ENCODE peak calls at places on chromosomes 1 and 21, in eight cellular contexts. One of them, this sample, is unnamed.

GRCh38 chr21:38773108-38774061 is 32.3 kb upstream of the ETS2 start:
- DNase-seq in AG10803: peak
- DNase-seq in HAP-1: no peak
- DNase-seq in CD8-positive, alpha-beta T cell: no peak
- DNase-seq in GM06990: no peak
- DNase-seq in heart right ventricle: peak
- DNase-seq in breast epithelium: no peak
- DNase-seq in foreskin fibroblast: peak
- DNase-seq in this sample: no peak

GRCh38 chr1:178055779-178056471 is 38.0 kb upstream of the RASAL2 start:
- DNase-seq in AG10803: no peak
- DNase-seq in HAP-1: no peak
- DNase-seq in CD8-positive, alpha-beta T cell: no peak
- DNase-seq in GM06990: no peak
- DNase-seq in heart right ventricle: no peak
- DNase-seq in breast epithelium: no peak
- DNase-seq in foreskin fibroblast: no peak
- DNase-seq in this sample: peak

GRCh38 chr1:238681021-238681420 is 705.3 kb upstream of the CHRM3 start:
- DNase-seq in AG10803: peak
- DNase-seq in HAP-1: no peak
- DNase-seq in CD8-positive, alpha-beta T cell: no peak
- DNase-seq in GM06990: no peak
- DNase-seq in heart right ventricle: no peak
- DNase-seq in breast epithelium: no peak
- DNase-seq in foreskin fibroblast: no peak
- DNase-seq in this sample: no peak

GRCh38 chr1:60809204-60809985 is 273.0 kb upstream of the NFIA start:
- DNase-seq in AG10803: peak
- DNase-seq in HAP-1: no peak
- DNase-seq in CD8-positive, alpha-beta T cell: no peak
- DNase-seq in GM06990: no peak
- DNase-seq in heart right ventricle: no peak
- DNase-seq in breast epithelium: no peak
- DNase-seq in foreskin fibroblast: peak
- DNase-seq in this sample: no peak

GRCh38 chr21:41678944-41679343 is 87.9 kb downstream of the RIPK4 start:
- DNase-seq in AG10803: peak
- DNase-seq in HAP-1: peak
- DNase-seq in CD8-positive, alpha-beta T cell: no peak
- DNase-seq in GM06990: no peak
- DNase-seq in heart right ventricle: peak
- DNase-seq in breast epithelium: peak
- DNase-seq in foreskin fibroblast: peak
- DNase-seq in this sample: peak

GRCh38 chr1:16348414-16349182 is 3.7 kb downstream of the FBXO42 start:
- DNase-seq in AG10803: peak
- DNase-seq in HAP-1: no peak
- DNase-seq in CD8-positive, alpha-beta T cell: no peak
- DNase-seq in GM06990: no peak
- DNase-seq in heart right ventricle: no peak
- DNase-seq in breast epithelium: no peak
- DNase-seq in foreskin fibroblast: peak
- DNase-seq in this sample: peak

GRCh38 chr1:172005856-172006255 is 164.6 kb downstream of the DNM3 start:
- DNase-seq in AG10803: peak
- DNase-seq in HAP-1: no peak
- DNase-seq in CD8-positive, alpha-beta T cell: no peak
- DNase-seq in GM06990: no peak
- DNase-seq in heart right ventricle: no peak
- DNase-seq in breast epithelium: no peak
- DNase-seq in foreskin fibroblast: peak
- DNase-seq in this sample: no peak

GRCh38 chr1:40450491-40451237 is 388 bp downstream of the ZFP69B start:
- DNase-seq in AG10803: peak
- DNase-seq in HAP-1: no peak
- DNase-seq in CD8-positive, alpha-beta T cell: peak
- DNase-seq in GM06990: peak
- DNase-seq in heart right ventricle: no peak
- DNase-seq in breast epithelium: no peak
- DNase-seq in foreskin fibroblast: peak
- DNase-seq in this sample: no peak

GRCh38 chr1:213982814-213983588 is 4.8 kb upstream of the PROX1 start:
- DNase-seq in AG10803: no peak
- DNase-seq in HAP-1: peak
- DNase-seq in CD8-positive, alpha-beta T cell: no peak
- DNase-seq in GM06990: no peak
- DNase-seq in heart right ventricle: peak
- DNase-seq in breast epithelium: no peak
- DNase-seq in foreskin fibroblast: peak
- DNase-seq in this sample: no peak

GRCh38 chr1:150362721-150363425 is 1.1 kb upstream of the RPRD2 start:
- DNase-seq in AG10803: peak
- DNase-seq in HAP-1: no peak
- DNase-seq in CD8-positive, alpha-beta T cell: peak
- DNase-seq in GM06990: peak
- DNase-seq in heart right ventricle: no peak
- DNase-seq in breast epithelium: no peak
- DNase-seq in foreskin fibroblast: peak
- DNase-seq in this sample: no peak

GRCh38 chr1:163824006-163824405 is 502.3 kb downstream of the NUF2 start:
- DNase-seq in AG10803: peak
- DNase-seq in HAP-1: no peak
- DNase-seq in CD8-positive, alpha-beta T cell: no peak
- DNase-seq in GM06990: no peak
- DNase-seq in heart right ventricle: peak
- DNase-seq in breast epithelium: no peak
- DNase-seq in foreskin fibroblast: peak
- DNase-seq in this sample: no peak

GRCh38 chr1:88484862-88485261 is 199.2 kb upstream of the PKN2 start:
- DNase-seq in AG10803: no peak
- DNase-seq in HAP-1: no peak
- DNase-seq in CD8-positive, alpha-beta T cell: no peak
- DNase-seq in GM06990: no peak
- DNase-seq in heart right ventricle: no peak
- DNase-seq in breast epithelium: no peak
- DNase-seq in foreskin fibroblast: no peak
- DNase-seq in this sample: no peak

GRCh38 chr1:27145934-27146354 is 9.0 kb downstream of the SLC9A1 start:
- DNase-seq in AG10803: peak
- DNase-seq in HAP-1: no peak
- DNase-seq in CD8-positive, alpha-beta T cell: no peak
- DNase-seq in GM06990: no peak
- DNase-seq in heart right ventricle: no peak
- DNase-seq in breast epithelium: no peak
- DNase-seq in foreskin fibroblast: peak
- DNase-seq in this sample: peak
- H3K4me3 ChIP-seq in AG10803: no peak
- H3K4me3 ChIP-seq in HAP-1: no peak
- H3K4me3 ChIP-seq in CD8-positive, alpha-beta T cell: no peak
- H3K4me3 ChIP-seq in GM06990: no peak
- H3K4me3 ChIP-seq in heart right ventricle: no peak
- H3K4me3 ChIP-seq in breast epithelium: no peak
- H3K4me3 ChIP-seq in foreskin fibroblast: no peak
- H3K4me3 ChIP-seq in this sample: no peak

DNA sequence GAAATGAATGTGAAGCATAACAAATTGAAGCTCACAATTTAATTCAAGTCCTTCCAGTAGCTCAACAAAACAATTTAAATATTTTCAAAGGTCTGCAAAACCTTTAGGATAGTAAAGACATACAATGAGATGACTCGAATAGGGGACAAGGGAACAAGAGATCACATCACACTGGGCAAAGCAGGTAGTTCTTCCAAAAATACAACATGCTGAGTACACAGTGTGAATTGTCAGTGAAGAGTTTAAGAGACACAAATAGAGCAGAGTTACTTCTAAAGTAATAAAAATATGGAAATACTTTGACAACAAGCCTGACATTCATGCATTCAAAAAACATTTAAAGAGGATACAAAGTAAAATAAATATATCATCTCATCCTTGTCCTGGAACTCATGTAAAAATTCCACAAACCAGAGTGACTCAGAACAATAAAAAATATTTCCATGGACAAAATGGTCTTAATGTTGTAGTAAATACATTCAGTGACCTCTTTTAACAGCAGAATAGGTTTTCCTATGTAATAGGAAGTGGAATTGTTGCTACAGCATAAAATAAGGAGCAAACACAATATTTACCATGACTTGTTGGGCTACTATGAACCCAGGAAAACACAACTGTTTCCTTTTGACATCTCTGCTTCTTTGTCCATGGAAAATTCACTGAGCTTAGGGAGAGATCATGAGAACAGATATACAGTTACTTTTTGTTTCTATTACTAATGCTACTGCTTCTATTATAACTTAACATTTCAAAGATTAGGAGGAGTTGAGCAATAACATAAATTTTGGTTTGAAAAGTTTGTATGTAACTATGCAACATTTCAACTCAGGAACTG is 83.7 kb upstream of the BCL10 start:
- DNase-seq in AG10803: peak
- DNase-seq in HAP-1: no peak
- DNase-seq in CD8-positive, alpha-beta T cell: no peak
- DNase-seq in GM06990: no peak
- DNase-seq in heart right ventricle: no peak
- DNase-seq in breast epithelium: no peak
- DNase-seq in foreskin fibroblast: peak
- DNase-seq in this sample: no peak
- H3K4me3 ChIP-seq in AG10803: no peak
- H3K4me3 ChIP-seq in HAP-1: no peak
- H3K4me3 ChIP-seq in CD8-positive, alpha-beta T cell: no peak
- H3K4me3 ChIP-seq in GM06990: no peak
- H3K4me3 ChIP-seq in heart right ventricle: no peak
- H3K4me3 ChIP-seq in breast epithelium: no peak
- H3K4me3 ChIP-seq in foreskin fibroblast: no peak
- H3K4me3 ChIP-seq in this sample: no peak

GRCh38 chr1:206081811-206082210 is 28.8 kb downstream of the RHEX start:
- DNase-seq in AG10803: no peak
- DNase-seq in HAP-1: no peak
- DNase-seq in CD8-positive, alpha-beta T cell: no peak
- DNase-seq in GM06990: no peak
- DNase-seq in heart right ventricle: no peak
- DNase-seq in breast epithelium: no peak
- DNase-seq in foreskin fibroblast: no peak
- DNase-seq in this sample: no peak

GRCh38 chr1:206083750-206084149 is 30.8 kb downstream of the RHEX start:
- DNase-seq in AG10803: no peak
- DNase-seq in HAP-1: no peak
- DNase-seq in CD8-positive, alpha-beta T cell: no peak
- DNase-seq in GM06990: no peak
- DNase-seq in heart right ventricle: no peak
- DNase-seq in breast epithelium: no peak
- DNase-seq in foreskin fibroblast: no peak
- DNase-seq in this sample: no peak

GRCh38 chr1:206080421-206080820 is 27.4 kb downstream of the RHEX start:
- DNase-seq in AG10803: no peak
- DNase-seq in HAP-1: no peak
- DNase-seq in CD8-positive, alpha-beta T cell: no peak
- DNase-seq in GM06990: no peak
- DNase-seq in heart right ventricle: no peak
- DNase-seq in breast epithelium: no peak
- DNase-seq in foreskin fibroblast: no peak
- DNase-seq in this sample: no peak

GRCh38 chr1:206079130-206079529 is 26.2 kb downstream of the RHEX start:
- DNase-seq in AG10803: no peak
- DNase-seq in HAP-1: no peak
- DNase-seq in CD8-positive, alpha-beta T cell: no peak
- DNase-seq in GM06990: no peak
- DNase-seq in heart right ventricle: no peak
- DNase-seq in breast epithelium: no peak
- DNase-seq in foreskin fibroblast: no peak
- DNase-seq in this sample: no peak

DNA sequence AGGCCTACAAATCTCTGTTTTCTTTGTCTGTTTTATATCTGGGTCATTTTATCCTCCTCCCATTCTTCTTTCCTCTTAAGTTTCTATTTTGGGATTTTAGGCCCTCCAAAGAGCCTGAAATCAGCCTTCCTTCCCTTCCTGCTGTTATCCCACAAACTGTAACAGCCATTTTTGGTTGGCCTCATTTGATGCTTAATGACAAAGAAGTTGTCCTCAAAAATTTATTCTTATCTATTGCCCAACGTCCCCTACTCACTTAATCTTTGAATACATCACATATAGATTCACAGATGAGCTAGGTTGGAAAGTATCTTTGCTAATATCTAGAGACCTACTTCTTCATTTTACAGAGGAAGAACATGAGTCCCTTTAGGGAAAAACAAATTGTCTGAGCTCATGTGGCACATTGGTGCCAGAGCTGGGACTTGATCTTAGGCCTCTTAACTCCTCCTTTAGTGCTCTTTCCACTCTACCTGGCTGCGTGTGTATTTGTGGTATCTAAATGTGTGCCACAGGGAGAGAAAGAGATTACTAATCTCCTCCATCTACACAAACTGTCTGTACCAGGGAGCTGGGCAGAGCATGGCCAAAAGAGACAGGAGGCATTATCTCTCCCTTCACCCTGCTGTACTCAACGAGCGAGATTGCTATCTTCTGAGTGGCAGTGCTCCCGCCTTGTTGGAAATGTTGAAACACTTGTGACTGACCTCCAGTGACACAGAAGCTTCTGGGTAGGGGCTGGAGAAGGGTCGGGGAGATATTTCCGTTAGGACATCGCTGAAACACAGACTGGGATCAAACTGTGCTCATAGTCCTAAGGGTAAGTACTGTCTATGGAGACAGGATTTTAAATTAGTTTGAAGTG is 30.1 kb downstream of the RHEX start:
- DNase-seq in AG10803: no peak
- DNase-seq in HAP-1: no peak
- DNase-seq in CD8-positive, alpha-beta T cell: no peak
- DNase-seq in GM06990: no peak
- DNase-seq in heart right ventricle: no peak
- DNase-seq in breast epithelium: no peak
- DNase-seq in foreskin fibroblast: no peak
- DNase-seq in this sample: peak
- H3K4me3 ChIP-seq in AG10803: no peak
- H3K4me3 ChIP-seq in HAP-1: no peak
- H3K4me3 ChIP-seq in CD8-positive, alpha-beta T cell: no peak
- H3K4me3 ChIP-seq in GM06990: no peak
- H3K4me3 ChIP-seq in heart right ventricle: no peak
- H3K4me3 ChIP-seq in breast epithelium: no peak
- H3K4me3 ChIP-seq in foreskin fibroblast: no peak
- H3K4me3 ChIP-seq in this sample: no peak

DNA sequence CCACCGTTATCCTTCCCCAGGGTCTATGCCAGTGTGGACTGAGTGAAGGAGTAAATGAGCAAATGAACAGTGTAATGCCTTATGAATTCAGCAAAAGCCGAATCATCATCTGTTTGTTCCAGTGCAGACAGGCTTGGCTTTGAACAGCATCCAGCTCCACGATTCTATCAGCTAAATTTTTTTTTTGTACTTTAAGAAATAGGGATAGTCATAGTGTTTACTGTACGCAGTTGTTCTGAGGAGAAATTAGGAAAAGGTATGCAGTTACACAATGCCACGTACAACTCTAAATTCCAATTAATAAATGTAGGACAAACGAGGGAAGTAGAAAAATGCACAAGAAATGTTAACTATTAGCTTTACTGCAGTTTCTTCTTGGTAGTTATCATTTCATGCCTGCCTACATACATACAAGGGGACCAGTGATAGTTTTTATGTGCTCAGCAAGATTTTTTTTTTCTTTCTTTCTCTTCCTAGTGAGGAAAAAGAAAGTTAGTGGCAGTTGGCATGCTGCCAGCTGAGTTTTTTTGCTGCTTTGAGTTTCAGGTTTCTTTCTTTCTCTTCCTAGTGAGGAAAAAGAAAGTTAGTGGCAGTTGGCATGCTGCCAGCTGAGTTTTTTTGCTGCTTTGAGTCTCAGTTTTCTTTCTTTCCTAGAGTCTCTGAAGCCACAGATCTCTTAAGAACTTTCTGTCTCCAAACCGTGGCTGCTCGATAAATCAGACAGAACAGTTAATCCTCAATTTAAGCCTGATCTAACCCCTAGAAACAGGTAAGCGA is at the start of gene IFI44L:
- DNase-seq in AG10803: peak
- DNase-seq in HAP-1: no peak
- DNase-seq in CD8-positive, alpha-beta T cell: peak
- DNase-seq in GM06990: peak
- DNase-seq in heart right ventricle: peak
- DNase-seq in breast epithelium: peak
- DNase-seq in foreskin fibroblast: peak
- DNase-seq in this sample: no peak
- H3K4me3 ChIP-seq in AG10803: peak
- H3K4me3 ChIP-seq in HAP-1: no peak
- H3K4me3 ChIP-seq in CD8-positive, alpha-beta T cell: peak
- H3K4me3 ChIP-seq in GM06990: peak
- H3K4me3 ChIP-seq in heart right ventricle: peak
- H3K4me3 ChIP-seq in breast epithelium: peak
- H3K4me3 ChIP-seq in foreskin fibroblast: peak
- H3K4me3 ChIP-seq in this sample: no peak

This sample was measured in cardiac muscle cell.